ENCODE peak calls at places on chromosomes 4 and X, in five cellular contexts. T, F, Q, E and N are unnamed samples.

GRCh38 chr4:26813698-26814097 is 46.9 kb upstream of the STIM2 start:
- DNase-seq in E (no peak), F (no peak), Q (no peak), T (no peak), N (no peak)

GRCh38 chr4:98976716-98977115 is 18.8 kb upstream of the METAP1 start:
- DNase-seq in E (no peak), F (no peak), T (no peak), Q (no peak), N (no peak)

GRCh38 chr4:132759199-132759780 is 389.8 kb upstream of the PCDH10 start:
- DNase-seq in Q (no peak), T (no peak), E (no peak), F (no peak), N (no peak)

GRCh38 chr4:52192697-52193096 is 141.6 kb downstream of the SPATA18 start:
- DNase-seq in F (no peak), T (no peak), Q (peak), E (no peak), N (no peak)

GRCh38 chr4:117796677-117797076 is 237.6 kb upstream of the NDST3 start:
- DNase-seq in Q (no peak), T (no peak), F (no peak), E (no peak), N (no peak)

GRCh38 chrX:85622635-85623034 is 243.2 kb upstream of the POF1B start:
- DNase-seq in Q (no peak), F (no peak), E (no peak), T (no peak), N (no peak)

GRCh38 chrX:13283512-13283911 is 36.3 kb downstream of the ATXN3L start:
- DNase-seq in F (peak), Q (no peak), E (no peak), T (no peak), N (no peak)

GRCh38 chr4:7206856-7207567 is 14.7 kb downstream of the SORCS2 start:
- DNase-seq in T (no peak), Q (no peak), F (peak), E (peak), N (no peak)

GRCh38 chr4:153466637-153467153 is 535 bp downstream of the TMEM131L start:
- DNase-seq in T (no peak), Q (no peak), F (no peak), E (no peak), N (no peak)

GRCh38 chrX:22378296-22378695 is 105.6 kb downstream of the CBLL2 start:
- DNase-seq in T (no peak), Q (no peak), F (no peak), E (no peak), N (no peak)

GRCh38 chr4:61276034-61276433 is 75.9 kb downstream of the ADGRL3 start:
- DNase-seq in Q (no peak), T (no peak), F (no peak), E (no peak), N (no peak)

GRCh38 chrX:15956684-15957083 is 102.1 kb upstream of the AP1S2 start:
- DNase-seq in T (no peak), E (no peak), Q (no peak), F (no peak), N (no peak)

GRCh38 chrX:48616575-48616974 is 19.3 kb downstream of the WDR13 start:
- DNase-seq in E (no peak), F (peak), T (no peak), Q (no peak), N (no peak)

GRCh38 chr4:96649536-96649935 is 809.6 kb downstream of the PDHA2 start:
- DNase-seq in Q (no peak), E (no peak), F (no peak), T (no peak), N (no peak)

GRCh38 chrX:65451663-65452062 is 82.9 kb downstream of the LAS1L start:
- DNase-seq in T (no peak), F (no peak), Q (peak), E (peak), N (no peak)

GRCh38 chrX:77595848-77596247 is 148.7 kb downstream of the FGF16 start:
- DNase-seq in Q (no peak), E (no peak), F (no peak), T (no peak), N (no peak)

GRCh38 chr4:93384211-93384610 is 444.3 kb upstream of the ATOH1 start:
- DNase-seq in E (no peak), Q (no peak), F (no peak), T (no peak), N (no peak)

GRCh38 chrX:104681214-104681613 is 115.2 kb downstream of the IL1RAPL2 start:
- DNase-seq in Q (no peak), T (no peak), E (no peak), F (no peak), N (no peak)

DNA sequence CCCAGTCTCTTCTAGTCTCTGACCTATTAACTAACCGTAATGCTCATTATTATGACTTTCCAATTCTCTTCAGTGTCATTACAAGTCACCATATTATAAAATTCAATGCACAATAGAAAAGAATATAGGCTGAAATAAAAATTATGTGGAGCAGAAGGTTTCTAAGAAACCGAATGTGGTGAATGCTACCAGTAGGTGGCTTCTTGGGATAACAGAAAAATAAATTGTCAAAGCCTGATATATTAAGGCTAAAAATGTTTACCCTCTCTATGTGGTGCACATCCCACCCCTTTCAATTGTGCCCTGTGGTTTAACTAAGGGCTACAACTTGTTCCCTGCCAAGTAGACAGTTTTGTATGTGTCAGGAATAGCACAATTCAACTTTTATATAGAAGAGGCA is 624.6 kb upstream of the TECRL start:
- DNase-seq in T (no peak), E (no peak), F (no peak), Q (no peak), N (no peak)
- TF ChIP-seq ATF2 in T (no peak), E (no peak), F (no peak), Q (no peak), N (no peak)

GRCh38 chr4:150237110-150237852 is 159.0 kb downstream of the DCLK2 start:
- DNase-seq in T (no peak), E (no peak), F (no peak), Q (no peak), N (no peak)

GRCh38 chr4:150238591-150238990 is 160.3 kb downstream of the DCLK2 start:
- DNase-seq in F (no peak), T (no peak), E (no peak), Q (no peak), N (no peak)

GRCh38 chr4:150242820-150243458 is 164.7 kb downstream of the DCLK2 start:
- DNase-seq in F (peak), Q (no peak), E (peak), T (no peak), N (no peak)

GRCh38 chr4:150236626-150237025 is 158.4 kb downstream of the DCLK2 start:
- DNase-seq in E (no peak), Q (no peak), F (no peak), T (no peak), N (no peak)

GRCh38 chr4:150240011-150240410 is 161.8 kb downstream of the DCLK2 start:
- DNase-seq in T (no peak), Q (no peak), F (no peak), E (no peak), N (no peak)
- TF ChIP-seq ATF2 in T (no peak), Q (no peak), F (no peak), E (no peak), N (no peak)

GRCh38 chr4:140250989-140251552 is 97.1 kb upstream of the MAML3 start:
- DNase-seq in E (no peak), Q (no peak), T (no peak), F (no peak), N (no peak)
- TF ChIP-seq ATF2 in E (no peak), Q (no peak), T (no peak), F (no peak), N (no peak)

DNA sequence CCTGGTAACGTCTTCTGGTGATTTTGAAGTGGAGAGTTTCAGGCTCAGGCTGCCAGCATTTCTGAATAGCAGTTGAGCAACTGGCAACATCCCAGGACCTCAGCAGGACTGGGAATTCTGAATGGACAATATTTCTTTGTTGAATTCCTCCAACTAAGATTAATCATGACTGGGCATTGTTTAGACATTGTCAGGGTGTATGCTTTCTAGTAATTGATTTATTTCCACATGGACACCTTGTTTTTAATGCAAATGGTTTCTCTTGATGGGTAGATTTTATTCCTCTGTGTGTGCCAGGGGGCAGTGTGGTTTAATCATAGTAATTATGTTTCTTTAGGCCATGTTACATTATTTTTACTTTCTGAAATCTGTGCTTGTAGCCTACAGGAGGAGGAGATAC is 1004.7 kb upstream of the LCORL start:
- DNase-seq in F (no peak), E (no peak), T (no peak), Q (no peak), N (no peak)
- TF ChIP-seq ATF2 in F (no peak), E (no peak), T (no peak), Q (no peak), N (no peak)

GRCh38 chr4:124940387-124940786 is 227.9 kb upstream of the ANKRD50 start:
- DNase-seq in Q (no peak), E (no peak), F (no peak), T (no peak), N (no peak)
- TF ChIP-seq ATF2 in Q (no peak), E (no peak), F (no peak), T (no peak), N (no peak)

DNA sequence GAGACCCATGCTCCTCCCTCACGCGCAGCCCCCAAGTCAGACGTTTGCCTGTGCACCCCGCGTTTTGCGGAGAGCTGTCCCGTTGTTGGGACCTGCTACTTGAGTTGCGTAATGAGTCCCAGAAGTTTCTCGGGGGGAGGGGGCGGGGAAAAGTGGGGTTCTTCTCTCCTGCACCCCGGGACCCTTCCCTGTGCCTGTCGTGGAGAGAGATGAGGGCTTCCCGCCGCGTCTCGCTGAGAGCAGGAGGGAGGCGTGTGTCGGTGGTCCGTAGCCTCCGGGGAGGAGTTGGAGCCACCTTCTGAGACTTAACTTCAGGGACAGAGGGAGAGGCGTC is 655 bp downstream of the AFF1 start:
- DNase-seq in E (no peak), F (no peak), T (no peak), Q (no peak), N (no peak)
- TF ChIP-seq ATF2 in E (no peak), F (no peak), T (no peak), Q (no peak), N (no peak)

DNA sequence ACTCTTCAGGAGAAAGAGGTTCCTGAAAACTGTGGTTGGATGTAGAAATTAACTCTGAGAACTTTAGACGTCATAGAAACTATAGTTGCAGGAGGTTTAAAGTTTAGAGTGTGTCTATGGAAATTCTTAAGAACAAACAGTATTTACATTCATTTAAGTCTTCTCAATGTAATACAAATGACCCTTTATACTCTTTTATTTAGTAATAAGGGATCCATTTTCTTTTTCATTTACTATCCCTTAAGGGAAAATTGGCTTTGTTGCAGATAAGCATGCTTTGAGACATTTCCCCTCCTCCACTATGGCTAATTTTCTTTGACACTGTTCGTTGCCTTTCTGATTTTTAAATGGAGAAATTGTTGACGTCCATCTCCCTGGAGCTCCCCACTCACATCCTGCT is 96.4 kb downstream of the POLA1 start:
- DNase-seq in E (no peak), T (no peak), Q (no peak), F (no peak), N (no peak)
- TF ChIP-seq ATF2 in E (no peak), T (no peak), Q (no peak), F (no peak), N (no peak)

GRCh38 chrX:10619311-10620015 is 922 bp downstream of the MID1 start:
- DNase-seq in T (no peak), Q (no peak), F (no peak), E (no peak), N (no peak)
- TF ChIP-seq ATF2 in T (no peak), Q (no peak), F (no peak), E (no peak), N (no peak)

DNA sequence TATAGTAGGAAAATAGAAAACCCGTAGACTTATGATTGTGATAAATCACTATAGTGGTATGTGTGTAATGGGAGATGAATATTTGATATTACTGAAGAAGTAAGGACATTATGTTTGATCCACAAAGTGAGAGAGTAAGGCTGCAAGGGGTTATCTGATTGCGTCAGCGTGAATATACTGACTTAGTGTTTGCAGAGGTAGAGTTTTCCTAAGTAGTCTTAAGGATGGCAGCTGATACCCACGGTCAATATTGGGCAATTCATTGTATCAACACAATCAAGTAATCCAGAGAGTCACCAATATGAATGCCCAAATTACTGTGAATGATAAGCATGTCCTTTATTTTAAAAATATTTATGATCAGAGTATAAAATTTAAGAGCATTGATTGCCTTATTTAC is 83.7 kb downstream of the SPOCK3 start:
- DNase-seq in T (no peak), E (no peak), F (no peak), Q (no peak), N (no peak)
- TF ChIP-seq ATF2 in T (no peak), E (no peak), F (no peak), Q (no peak), N (no peak)

DNA sequence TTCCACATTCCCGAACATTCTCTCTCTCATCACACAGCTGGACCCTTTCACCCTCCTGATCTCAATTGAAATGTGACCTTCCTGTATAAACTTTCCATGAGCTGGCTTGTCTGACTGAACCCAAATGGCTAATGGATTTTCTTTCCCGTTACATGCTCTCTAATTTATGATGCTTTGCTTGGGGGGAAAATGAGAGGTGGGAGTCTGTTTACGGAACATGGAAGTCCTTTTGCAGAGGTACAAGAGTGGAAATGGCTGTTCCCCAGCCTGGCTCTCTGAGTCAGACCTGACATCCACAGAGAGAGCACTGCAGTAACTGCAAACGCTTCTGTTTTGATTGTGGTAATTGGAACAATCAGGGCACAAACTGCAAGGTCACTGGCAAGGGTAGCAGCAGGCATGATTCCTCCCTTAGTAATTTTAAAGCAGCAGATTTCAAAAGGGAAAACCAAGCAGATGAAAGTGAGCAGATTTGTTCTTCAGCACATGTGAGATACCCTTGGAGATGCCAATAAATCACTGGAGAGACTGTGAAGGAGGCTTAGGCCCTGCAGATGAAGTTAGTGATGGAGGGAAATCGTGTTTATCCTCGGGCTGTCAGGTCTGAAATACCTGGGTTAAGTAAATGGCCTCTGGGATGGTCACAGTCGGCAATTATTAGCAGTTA is 83.9 kb downstream of the SNCA start:
- DNase-seq in T (no peak), F (no peak), Q (no peak), E (no peak), N (no peak)
- TF ChIP-seq ATF2 in T (no peak), F (no peak), Q (no peak), E (no peak), N (no peak)